ENCODE peak calls at places on chromosomes 5 and 9, in seven cellular contexts. N is PC-9, P is OCI-LY7, R is fibroblast of pulmonary artery, E is upper lobe of left lung, C is thyroid gland, J is heart left ventricle. U is an unnamed sample.

GRCh38 chr9:33304367-33304766 is 14.1 kb downstream of the NFX1 start:
- DNase-seq in N (no peak), P (no peak), R (no peak), E (no peak), C (no peak), J (no peak), U (no peak)

GRCh38 chr5:125302577-125302976 is 556.1 kb upstream of the ZNF608 start:
- DNase-seq in N (no peak), P (no peak), R (no peak), E (no peak), C (no peak), J (no peak), U (no peak)

GRCh38 chr9:110187126-110187525 is 20.8 kb downstream of the C9orf152 start:
- DNase-seq in N (no peak), P (no peak), R (no peak), E (no peak), C (no peak), J (no peak), U (no peak)

GRCh38 chr9:69425402-69425801 is 100.4 kb downstream of the ENTREP1 start:
- DNase-seq in N (no peak), P (no peak), R (no peak), E (no peak), C (no peak), J (no peak), U (no peak)

GRCh38 chr5:178467261-178468195 is 122.7 kb downstream of the COL23A1 start:
- DNase-seq in N (no peak), P (no peak), R (peak), E (no peak), C (no peak), J (no peak), U (peak)

GRCh38 chr9:32398207-32398606 is 13.8 kb downstream of the ACO1 start:
- DNase-seq in N (no peak), P (no peak), R (no peak), E (no peak), C (no peak), J (no peak), U (peak)

GRCh38 chr9:93193373-93193725 is 9.4 kb downstream of the WNK2 start:
- DNase-seq in N (no peak), P (no peak), R (no peak), E (no peak), C (no peak), J (peak), U (no peak)

GRCh38 chr9:34366365-34366764 is 10.3 kb downstream of the MYORG start:
- DNase-seq in N (no peak), P (no peak), R (no peak), E (no peak), C (no peak), J (no peak), U (no peak)

GRCh38 chr5:127739807-127740384 is 36.7 kb downstream of the CCDC192 start:
- DNase-seq in N (no peak), P (no peak), R (no peak), E (no peak), C (no peak), J (no peak), U (no peak)

GRCh38 chr5:122354293-122354692 is 42.3 kb downstream of the SNCAIP start:
- DNase-seq in N (no peak), P (no peak), R (no peak), E (no peak), C (no peak), J (no peak), U (no peak)

GRCh38 chr5:72296251-72296650 is 23.8 kb downstream of the MRPS27 start:
- DNase-seq in N (no peak), P (peak), R (no peak), E (no peak), C (no peak), J (no peak), U (no peak)

GRCh38 chr5:175340180-175340579 is 103.8 kb downstream of the DRD1 start:
- DNase-seq in N (no peak), P (no peak), R (no peak), E (no peak), C (no peak), J (no peak), U (no peak)

GRCh38 chr9:125696106-125696647 is 10.8 kb downstream of the MAPKAP1 start:
- DNase-seq in N (no peak), P (no peak), R (peak), E (no peak), C (no peak), J (no peak), U (no peak)

GRCh38 chr5:148035676-148036075 is 28.1 kb upstream of the SPINK5 start:
- DNase-seq in N (no peak), P (no peak), R (no peak), E (no peak), C (no peak), J (no peak), U (no peak)

GRCh38 chr5:86337667-86338460 is 279.9 kb upstream of the COX7C start:
- DNase-seq in N (no peak), P (no peak), R (no peak), E (peak), C (no peak), J (no peak), U (no peak)

GRCh38 chr5:76273491-76273890 is 129.6 kb upstream of the IQGAP2 start:
- DNase-seq in N (no peak), P (no peak), R (no peak), E (no peak), C (no peak), J (no peak), U (no peak)

GRCh38 chr5:177426566-177427210 is at the start of gene GRK6:
- DNase-seq in N (no peak), P (peak), R (no peak), E (peak), C (peak), J (peak), U (no peak)

GRCh38 chr9:78932849-78933627 is 636.1 kb downstream of the PSAT1 start:
- DNase-seq in N (no peak), P (no peak), R (peak), E (no peak), C (no peak), J (no peak), U (peak)

GRCh38 chr9:133826289-133827085 is 88.3 kb upstream of the SARDH start:
- DNase-seq in N (no peak), P (no peak), R (no peak), E (no peak), C (no peak), J (peak), U (no peak)

GRCh38 chr5:173315495-173316352 is 12.5 kb downstream of the STC2 start:
- DNase-seq in N (peak), P (no peak), R (peak), E (no peak), C (peak), J (no peak), U (peak)

GRCh38 chr5:172523146-172523745 is 68.9 kb upstream of the SH3PXD2B start:
- DNase-seq in N (no peak), P (no peak), R (no peak), E (no peak), C (no peak), J (no peak), U (no peak)

GRCh38 chr9:88530051-88530450 is 4.9 kb upstream of the NXNL2 start:
- DNase-seq in N (peak), P (no peak), R (peak), E (no peak), C (no peak), J (no peak), U (peak)

GRCh38 chr5:34817558-34818351 is 21.2 kb upstream of the TTC23L start:
- DNase-seq in N (no peak), P (no peak), R (no peak), E (no peak), C (no peak), J (no peak), U (peak)

GRCh38 chr9:35771943-35772342 is 17.9 kb upstream of the MSMP start:
- DNase-seq in N (peak), P (no peak), R (no peak), E (no peak), C (no peak), J (no peak), U (no peak)

GRCh38 chr9:109806506-109807115 is 26.6 kb downstream of the PALM2AKAP2 start:
- DNase-seq in N (no peak), P (no peak), R (peak), E (no peak), C (no peak), J (no peak), U (peak)

GRCh38 chr5:135481908-135482307 is 29.8 kb upstream of the TIFAB start:
- DNase-seq in N (no peak), P (no peak), R (no peak), E (no peak), C (no peak), J (no peak), U (no peak)

GRCh38 chr5:163614787-163615186 is 109.4 kb downstream of the MAT2B start:
- DNase-seq in N (no peak), P (no peak), R (no peak), E (no peak), C (no peak), J (no peak), U (no peak)
- H3K4me3 ChIP-seq in N (no peak), P (no peak), R (no peak), E (no peak), C (no peak), J (no peak), U (no peak)

DNA sequence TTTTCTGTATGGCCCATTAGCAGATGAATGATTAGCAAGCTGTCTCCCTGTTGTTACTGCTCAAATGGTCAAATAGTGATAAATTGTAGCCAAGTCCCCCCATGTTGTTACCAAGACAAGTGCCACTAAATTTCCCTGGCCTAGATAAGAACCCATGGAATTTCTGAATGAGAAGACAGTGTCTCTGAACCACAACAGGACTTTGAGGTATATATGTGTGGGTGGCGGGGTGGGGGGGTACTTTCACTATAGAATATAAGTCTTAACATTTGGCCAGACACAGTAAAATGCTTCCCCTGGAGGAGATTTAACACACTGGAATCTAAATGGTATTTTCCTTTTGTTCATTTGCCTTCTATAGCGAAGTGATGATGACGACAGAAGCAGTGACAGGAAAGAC is 28.7 kb downstream of the XPA start:
- DNase-seq in N (no peak), P (no peak), R (no peak), E (no peak), C (no peak), J (no peak), U (no peak)
- TF ChIP-seq CTCF in N (no peak), P (no peak), R (no peak), E (no peak), C (no peak), J (no peak), U (no peak)

DNA sequence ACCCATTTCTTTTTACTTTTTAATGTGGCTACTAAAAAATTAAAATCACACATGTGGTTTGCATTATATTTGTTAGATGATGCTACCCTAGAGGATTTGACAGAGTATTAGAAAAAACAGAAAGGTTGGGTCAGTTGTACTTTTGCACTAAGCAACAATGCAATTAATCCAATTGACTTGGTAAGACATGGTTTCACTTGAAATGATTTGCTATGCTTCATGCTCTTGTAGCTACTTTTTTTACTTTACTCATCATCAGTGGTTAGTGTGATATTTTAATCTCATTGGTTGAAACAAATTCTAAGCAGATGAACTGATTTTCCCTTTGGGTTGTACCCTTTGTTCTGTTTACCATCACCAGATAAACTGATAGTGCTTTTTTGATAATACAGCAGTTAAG is 39.4 kb downstream of the HMHB1 start:
- DNase-seq in N (no peak), P (no peak), R (no peak), E (no peak), C (no peak), J (no peak), U (no peak)
- H3K4me3 ChIP-seq in N (no peak), P (no peak), R (no peak), E (no peak), C (no peak), J (no peak), U (no peak)

GRCh38 chr9:77211561-77211960 is 34.2 kb downstream of the VPS13A start:
- DNase-seq in N (no peak), P (no peak), R (no peak), E (no peak), C (no peak), J (no peak), U (no peak)
- TF ChIP-seq CTCF in N (no peak), P (no peak), R (no peak), E (no peak), C (no peak), J (no peak), U (no peak)

U was measured in choroid plexus epithelial cell.